ENCODE peak calls at places on chromosomes 4 and X, in six cellular contexts. One of them, this sample, is unnamed.
A peak's percentile ranks its signal among the peaks of the same experiment; 100 is the strongest.

GRCh38 chr4:1211371-1211770 is 37.6 kb downstream of the CTBP1 start:
- DNase-seq in stimulated activated effector memory CD8-positive, alpha-beta T cell treated with anti-CD3 and anti-CD28 coated beads, Interleukin-12 subunit alpha, Interleukin-12 subunit beta, amount 100 ng/mL, for 72 hours: no peak
- DNase-seq in NCI-H2107: no peak
- DNase-seq in NCI-H748 treated with DMSO at 0.1 percent for 48 hours: no peak
- DNase-seq in amygdala: no peak
- DNase-seq in RKO: no peak
- DNase-seq in this sample: no peak

GRCh38 chrX:148649145-148649645 is 148.8 kb downstream of the AFF2 start:
- DNase-seq in RKO: no peak
- DNase-seq in NCI-H2107: no peak
- DNase-seq in stimulated activated effector memory CD8-positive, alpha-beta T cell treated with anti-CD3 and anti-CD28 coated beads, Interleukin-12 subunit alpha, Interleukin-12 subunit beta, amount 100 ng/mL, for 72 hours: no peak
- DNase-seq in amygdala: no peak
- DNase-seq in NCI-H748 treated with DMSO at 0.1 percent for 48 hours: no peak
- DNase-seq in this sample: no peak

GRCh38 chr4:83664071-83664470 is 128.2 kb downstream of the GPAT3 start:
- DNase-seq in stimulated activated effector memory CD8-positive, alpha-beta T cell treated with anti-CD3 and anti-CD28 coated beads, Interleukin-12 subunit alpha, Interleukin-12 subunit beta, amount 100 ng/mL, for 72 hours: no peak
- DNase-seq in NCI-H2107: no peak
- DNase-seq in amygdala: no peak
- DNase-seq in RKO: no peak
- DNase-seq in NCI-H748 treated with DMSO at 0.1 percent for 48 hours: no peak
- DNase-seq in this sample: no peak

GRCh38 chr4:186216465-186217024 is 10.8 kb upstream of the KLKB1 start:
- DNase-seq in NCI-H748 treated with DMSO at 0.1 percent for 48 hours: no peak
- DNase-seq in amygdala: no peak
- DNase-seq in NCI-H2107: no peak
- DNase-seq in stimulated activated effector memory CD8-positive, alpha-beta T cell treated with anti-CD3 and anti-CD28 coated beads, Interleukin-12 subunit alpha, Interleukin-12 subunit beta, amount 100 ng/mL, for 72 hours: no peak
- DNase-seq in RKO: no peak
- DNase-seq in this sample: no peak

GRCh38 chr4:10320130-10320529 is 137.1 kb downstream of the ZNF518B start:
- DNase-seq in RKO: no peak
- DNase-seq in NCI-H2107: no peak
- DNase-seq in amygdala: no peak
- DNase-seq in NCI-H748 treated with DMSO at 0.1 percent for 48 hours: no peak
- DNase-seq in stimulated activated effector memory CD8-positive, alpha-beta T cell treated with anti-CD3 and anti-CD28 coated beads, Interleukin-12 subunit alpha, Interleukin-12 subunit beta, amount 100 ng/mL, for 72 hours: no peak
- DNase-seq in this sample: no peak

GRCh38 chrX:15500497-15500966 is at the start of gene BMX:
- DNase-seq in NCI-H748 treated with DMSO at 0.1 percent for 48 hours: no peak
- DNase-seq in RKO: no peak
- DNase-seq in stimulated activated effector memory CD8-positive, alpha-beta T cell treated with anti-CD3 and anti-CD28 coated beads, Interleukin-12 subunit alpha, Interleukin-12 subunit beta, amount 100 ng/mL, for 72 hours: no peak
- DNase-seq in amygdala: no peak
- DNase-seq in NCI-H2107: no peak
- DNase-seq in this sample: no peak

GRCh38 chr4:163167333-163167626 is 590 bp upstream of the NAF1 start:
- DNase-seq in amygdala: no peak
- DNase-seq in RKO: peak; percentile 28
- DNase-seq in stimulated activated effector memory CD8-positive, alpha-beta T cell treated with anti-CD3 and anti-CD28 coated beads, Interleukin-12 subunit alpha, Interleukin-12 subunit beta, amount 100 ng/mL, for 72 hours: no peak
- DNase-seq in NCI-H748 treated with DMSO at 0.1 percent for 48 hours: no peak
- DNase-seq in NCI-H2107: no peak
- DNase-seq in this sample: no peak

GRCh38 chr4:72313121-72313520 is 255.9 kb downstream of the ADAMTS3 start:
- DNase-seq in RKO: no peak
- DNase-seq in NCI-H748 treated with DMSO at 0.1 percent for 48 hours: no peak
- DNase-seq in NCI-H2107: no peak
- DNase-seq in amygdala: no peak
- DNase-seq in stimulated activated effector memory CD8-positive, alpha-beta T cell treated with anti-CD3 and anti-CD28 coated beads, Interleukin-12 subunit alpha, Interleukin-12 subunit beta, amount 100 ng/mL, for 72 hours: no peak
- DNase-seq in this sample: no peak

GRCh38 chr4:97761760-97762512 is 381.3 kb downstream of the STPG2 start:
- DNase-seq in amygdala: no peak
- DNase-seq in RKO: no peak
- DNase-seq in NCI-H2107: no peak
- DNase-seq in NCI-H748 treated with DMSO at 0.1 percent for 48 hours: no peak
- DNase-seq in stimulated activated effector memory CD8-positive, alpha-beta T cell treated with anti-CD3 and anti-CD28 coated beads, Interleukin-12 subunit alpha, Interleukin-12 subunit beta, amount 100 ng/mL, for 72 hours: no peak
- DNase-seq in this sample: no peak

GRCh38 chr4:71411976-71412375 is 73.2 kb downstream of the SLC4A4 start:
- DNase-seq in stimulated activated effector memory CD8-positive, alpha-beta T cell treated with anti-CD3 and anti-CD28 coated beads, Interleukin-12 subunit alpha, Interleukin-12 subunit beta, amount 100 ng/mL, for 72 hours: no peak
- DNase-seq in RKO: no peak
- DNase-seq in amygdala: no peak
- DNase-seq in NCI-H2107: no peak
- DNase-seq in NCI-H748 treated with DMSO at 0.1 percent for 48 hours: no peak
- DNase-seq in this sample: no peak

GRCh38 chrX:113980953-113981352 is 602.9 kb upstream of the HTR2C start:
- DNase-seq in amygdala: no peak
- DNase-seq in NCI-H748 treated with DMSO at 0.1 percent for 48 hours: no peak
- DNase-seq in NCI-H2107: no peak
- DNase-seq in RKO: no peak
- DNase-seq in stimulated activated effector memory CD8-positive, alpha-beta T cell treated with anti-CD3 and anti-CD28 coated beads, Interleukin-12 subunit alpha, Interleukin-12 subunit beta, amount 100 ng/mL, for 72 hours: no peak
- DNase-seq in this sample: no peak

GRCh38 chr4:54539500-54540029 is 118.2 kb upstream of the KIT start:
- DNase-seq in NCI-H2107: peak; percentile 18
- DNase-seq in stimulated activated effector memory CD8-positive, alpha-beta T cell treated with anti-CD3 and anti-CD28 coated beads, Interleukin-12 subunit alpha, Interleukin-12 subunit beta, amount 100 ng/mL, for 72 hours: no peak
- DNase-seq in amygdala: no peak
- DNase-seq in RKO: no peak
- DNase-seq in NCI-H748 treated with DMSO at 0.1 percent for 48 hours: peak; percentile 63
- DNase-seq in this sample: no peak

GRCh38 chr4:165053645-165054044 is at the start of gene TRIM75:
- DNase-seq in NCI-H2107: no peak
- DNase-seq in stimulated activated effector memory CD8-positive, alpha-beta T cell treated with anti-CD3 and anti-CD28 coated beads, Interleukin-12 subunit alpha, Interleukin-12 subunit beta, amount 100 ng/mL, for 72 hours: no peak
- DNase-seq in NCI-H748 treated with DMSO at 0.1 percent for 48 hours: no peak
- DNase-seq in RKO: no peak
- DNase-seq in amygdala: no peak
- DNase-seq in this sample: no peak

GRCh38 chr4:48380583-48381167 is 39.3 kb downstream of the SLAIN2 start:
- DNase-seq in NCI-H748 treated with DMSO at 0.1 percent for 48 hours: no peak
- DNase-seq in NCI-H2107: no peak
- DNase-seq in amygdala: no peak
- DNase-seq in stimulated activated effector memory CD8-positive, alpha-beta T cell treated with anti-CD3 and anti-CD28 coated beads, Interleukin-12 subunit alpha, Interleukin-12 subunit beta, amount 100 ng/mL, for 72 hours: no peak
- DNase-seq in RKO: no peak
- DNase-seq in this sample: no peak

GRCh38 chr4:173855015-173855414 is 325.0 kb upstream of the HAND2 start:
- DNase-seq in RKO: no peak
- DNase-seq in NCI-H748 treated with DMSO at 0.1 percent for 48 hours: no peak
- DNase-seq in NCI-H2107: no peak
- DNase-seq in amygdala: no peak
- DNase-seq in stimulated activated effector memory CD8-positive, alpha-beta T cell treated with anti-CD3 and anti-CD28 coated beads, Interleukin-12 subunit alpha, Interleukin-12 subunit beta, amount 100 ng/mL, for 72 hours: no peak
- DNase-seq in this sample: no peak

GRCh38 chr4:8205241-8205707 is 6.2 kb downstream of the SH3TC1 start:
- DNase-seq in NCI-H2107: no peak
- DNase-seq in RKO: no peak
- DNase-seq in stimulated activated effector memory CD8-positive, alpha-beta T cell treated with anti-CD3 and anti-CD28 coated beads, Interleukin-12 subunit alpha, Interleukin-12 subunit beta, amount 100 ng/mL, for 72 hours: no peak
- DNase-seq in amygdala: no peak
- DNase-seq in NCI-H748 treated with DMSO at 0.1 percent for 48 hours: no peak
- DNase-seq in this sample: no peak

GRCh38 chr4:95387719-95388118 is 161.1 kb downstream of the UNC5C start:
- DNase-seq in amygdala: no peak
- DNase-seq in stimulated activated effector memory CD8-positive, alpha-beta T cell treated with anti-CD3 and anti-CD28 coated beads, Interleukin-12 subunit alpha, Interleukin-12 subunit beta, amount 100 ng/mL, for 72 hours: no peak
- DNase-seq in NCI-H748 treated with DMSO at 0.1 percent for 48 hours: no peak
- DNase-seq in RKO: no peak
- DNase-seq in NCI-H2107: no peak
- DNase-seq in this sample: no peak

GRCh38 chr4:41438564-41438963 is 99.4 kb upstream of the LIMCH1 start:
- DNase-seq in amygdala: no peak
- DNase-seq in NCI-H748 treated with DMSO at 0.1 percent for 48 hours: no peak
- DNase-seq in RKO: no peak
- DNase-seq in NCI-H2107: no peak
- DNase-seq in stimulated activated effector memory CD8-positive, alpha-beta T cell treated with anti-CD3 and anti-CD28 coated beads, Interleukin-12 subunit alpha, Interleukin-12 subunit beta, amount 100 ng/mL, for 72 hours: no peak
- DNase-seq in this sample: no peak

GRCh38 chr4:2250764-2251072 is 8.8 kb upstream of the HAUS3 start:
- DNase-seq in amygdala: no peak
- DNase-seq in stimulated activated effector memory CD8-positive, alpha-beta T cell treated with anti-CD3 and anti-CD28 coated beads, Interleukin-12 subunit alpha, Interleukin-12 subunit beta, amount 100 ng/mL, for 72 hours: no peak
- DNase-seq in NCI-H748 treated with DMSO at 0.1 percent for 48 hours: no peak
- DNase-seq in NCI-H2107: no peak
- DNase-seq in RKO: no peak
- DNase-seq in this sample: no peak

GRCh38 chr4:140609548-140610425 is 41.0 kb upstream of the UCP1 start:
- DNase-seq in stimulated activated effector memory CD8-positive, alpha-beta T cell treated with anti-CD3 and anti-CD28 coated beads, Interleukin-12 subunit alpha, Interleukin-12 subunit beta, amount 100 ng/mL, for 72 hours: no peak
- DNase-seq in RKO: peak; percentile 58
- DNase-seq in amygdala: no peak
- DNase-seq in NCI-H748 treated with DMSO at 0.1 percent for 48 hours: peak; percentile 2
- DNase-seq in NCI-H2107: peak; percentile 69
- DNase-seq in this sample: peak; percentile 36

GRCh38 chr4:8820178-8821102 is 51.2 kb downstream of the HMX1 start:
- DNase-seq in NCI-H2107: no peak
- DNase-seq in RKO: no peak
- DNase-seq in NCI-H748 treated with DMSO at 0.1 percent for 48 hours: no peak
- DNase-seq in amygdala: no peak
- DNase-seq in stimulated activated effector memory CD8-positive, alpha-beta T cell treated with anti-CD3 and anti-CD28 coated beads, Interleukin-12 subunit alpha, Interleukin-12 subunit beta, amount 100 ng/mL, for 72 hours: no peak
- DNase-seq in this sample: no peak

GRCh38 chr4:171880136-171880535 is 66.9 kb downstream of the GALNTL6 start:
- DNase-seq in stimulated activated effector memory CD8-positive, alpha-beta T cell treated with anti-CD3 and anti-CD28 coated beads, Interleukin-12 subunit alpha, Interleukin-12 subunit beta, amount 100 ng/mL, for 72 hours: no peak
- DNase-seq in NCI-H2107: no peak
- DNase-seq in NCI-H748 treated with DMSO at 0.1 percent for 48 hours: no peak
- DNase-seq in RKO: peak; percentile 37
- DNase-seq in amygdala: no peak
- DNase-seq in this sample: no peak